ENCODE peak calls at places on chromosomes 13 and 19, in seven cellular contexts. One of them, this sample, is unnamed.

GRCh38 chr19:58033741-58034475 is at the start of gene ZSCAN1:
- DNase-seq in IMR-90: peak; percentile 41
- DNase-seq in astrocyte: peak; percentile 61
- DNase-seq in transverse colon: peak; percentile 66
- DNase-seq in aorta: peak; percentile 83
- DNase-seq in CD8-positive, alpha-beta memory T cell: peak; percentile 65
- DNase-seq in spleen: peak; percentile 77
- DNase-seq in this sample: peak; percentile 40

GRCh38 chr13:64505511-64505910 is 2724.6 kb downstream of the PCDH9 start:
- DNase-seq in IMR-90: peak; percentile 80
- DNase-seq in astrocyte: peak; percentile 72
- DNase-seq in transverse colon: no peak
- DNase-seq in aorta: no peak
- DNase-seq in CD8-positive, alpha-beta memory T cell: no peak
- DNase-seq in spleen: no peak
- DNase-seq in this sample: no peak

GRCh38 chr13:49667773-49668172 is 23.5 kb downstream of the EBPL start:
- DNase-seq in IMR-90: peak; percentile 44
- DNase-seq in astrocyte: no peak
- DNase-seq in transverse colon: no peak
- DNase-seq in aorta: no peak
- DNase-seq in CD8-positive, alpha-beta memory T cell: no peak
- DNase-seq in spleen: no peak
- DNase-seq in this sample: no peak

GRCh38 chr19:43624933-43625332 is 5.5 kb upstream of the ZNF428 start:
- DNase-seq in IMR-90: peak; percentile 8
- DNase-seq in astrocyte: no peak
- DNase-seq in transverse colon: peak; percentile 82
- DNase-seq in aorta: peak; percentile 77
- DNase-seq in CD8-positive, alpha-beta memory T cell: peak; percentile 87
- DNase-seq in spleen: peak; percentile 92
- DNase-seq in this sample: peak; percentile 70

GRCh38 chr19:35380450-35381124 is 9.7 kb downstream of the GPR42 start:
- DNase-seq in IMR-90: no peak
- DNase-seq in astrocyte: no peak
- DNase-seq in transverse colon: no peak
- DNase-seq in aorta: no peak
- DNase-seq in CD8-positive, alpha-beta memory T cell: no peak
- DNase-seq in spleen: no peak
- DNase-seq in this sample: peak; percentile 35

GRCh38 chr13:99760456-99760855 is 211.1 kb downstream of the ZIC5 start:
- DNase-seq in IMR-90: no peak
- DNase-seq in astrocyte: no peak
- DNase-seq in transverse colon: no peak
- DNase-seq in aorta: no peak
- DNase-seq in CD8-positive, alpha-beta memory T cell: no peak
- DNase-seq in spleen: no peak
- DNase-seq in this sample: no peak

GRCh38 chr19:7648265-7649014 is 11.5 kb downstream of the STXBP2 start:
- DNase-seq in IMR-90: no peak
- DNase-seq in astrocyte: no peak
- DNase-seq in transverse colon: no peak
- DNase-seq in aorta: no peak
- DNase-seq in CD8-positive, alpha-beta memory T cell: no peak
- DNase-seq in spleen: no peak
- DNase-seq in this sample: no peak

GRCh38 chr19:15251749-15252397 is 19.6 kb upstream of the EPHX3 start:
- DNase-seq in IMR-90: peak; percentile 96
- DNase-seq in astrocyte: peak; percentile 90
- DNase-seq in transverse colon: peak; percentile 67
- DNase-seq in aorta: peak; percentile 92
- DNase-seq in CD8-positive, alpha-beta memory T cell: no peak
- DNase-seq in spleen: no peak
- DNase-seq in this sample: peak; percentile 33

GRCh38 chr13:113357529-113357928 is 6.4 kb downstream of the GRTP1 start:
- DNase-seq in IMR-90: peak; percentile 89
- DNase-seq in astrocyte: peak; percentile 72
- DNase-seq in transverse colon: no peak
- DNase-seq in aorta: no peak
- DNase-seq in CD8-positive, alpha-beta memory T cell: no peak
- DNase-seq in spleen: no peak
- DNase-seq in this sample: no peak

GRCh38 chr13:111882351-111882750 is 184.6 kb upstream of the SOX1 start:
- DNase-seq in IMR-90: no peak
- DNase-seq in astrocyte: no peak
- DNase-seq in transverse colon: no peak
- DNase-seq in aorta: no peak
- DNase-seq in CD8-positive, alpha-beta memory T cell: no peak
- DNase-seq in spleen: no peak
- DNase-seq in this sample: no peak

DNA sequence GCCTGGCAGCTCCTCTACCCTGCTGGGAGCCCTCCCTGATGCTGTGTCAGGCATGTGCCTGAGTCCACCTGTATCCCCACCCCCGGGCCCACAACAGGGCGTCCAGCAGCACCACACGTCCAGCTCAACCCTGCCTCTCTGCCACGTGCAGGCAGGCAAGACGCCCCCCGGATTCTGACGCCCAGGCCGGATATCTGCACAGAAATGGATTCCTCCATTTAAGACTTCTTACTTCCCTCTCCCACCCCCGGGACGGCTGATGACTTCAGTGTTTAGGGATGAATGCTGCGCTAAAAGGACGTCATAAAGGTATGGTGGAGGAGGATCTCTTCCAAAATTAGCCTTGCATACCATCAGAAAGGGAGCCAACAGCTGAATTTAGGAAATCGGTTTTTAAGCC is 10.2 kb downstream of the PEPD start:
- DNase-seq in IMR-90: no peak
- DNase-seq in astrocyte: no peak
- DNase-seq in transverse colon: no peak
- DNase-seq in aorta: no peak
- DNase-seq in CD8-positive, alpha-beta memory T cell: no peak
- DNase-seq in spleen: no peak
- DNase-seq in this sample: no peak
- H3K4me1 ChIP-seq in IMR-90: no peaks in the 10 kb centered on the region
- H3K4me1 ChIP-seq in astrocyte: peaks cover 7% of the 10 kb centered on the region
- H3K4me1 ChIP-seq in transverse colon: no peaks in the 10 kb centered on the region
- H3K4me1 ChIP-seq in aorta: no peaks in the 10 kb centered on the region
- H3K4me1 ChIP-seq in CD8-positive, alpha-beta memory T cell: peaks cover 6% of the 10 kb centered on the region
- H3K4me1 ChIP-seq in spleen: peaks cover 11% of the 10 kb centered on the region
- H3K4me1 ChIP-seq in this sample: peaks cover 28% of the 10 kb centered on the region

GRCh38 chr13:33283195-33283910 is 2.2 kb downstream of the STARD13 start:
- DNase-seq in IMR-90: no peak
- DNase-seq in astrocyte: no peak
- DNase-seq in transverse colon: no peak
- DNase-seq in aorta: no peak
- DNase-seq in CD8-positive, alpha-beta memory T cell: no peak
- DNase-seq in spleen: no peak
- DNase-seq in this sample: no peak
- H3K4me1 ChIP-seq in IMR-90: peaks cover 12% of the 10 kb centered on the region
- H3K4me1 ChIP-seq in astrocyte: peaks cover 45% of the 10 kb centered on the region
- H3K4me1 ChIP-seq in transverse colon: peaks cover 32% of the 10 kb centered on the region
- H3K4me1 ChIP-seq in aorta: peaks cover 5% of the 10 kb centered on the region
- H3K4me1 ChIP-seq in CD8-positive, alpha-beta memory T cell: peaks cover 15% of the 10 kb centered on the region
- H3K4me1 ChIP-seq in spleen: no peaks in the 10 kb centered on the region
- H3K4me1 ChIP-seq in this sample: peaks cover 69% of the 10 kb centered on the region

GRCh38 chr19:40799558-40800338 is 757 bp downstream of the EGLN2 start:
- DNase-seq in IMR-90: no peak
- DNase-seq in astrocyte: no peak
- DNase-seq in transverse colon: no peak
- DNase-seq in aorta: no peak
- DNase-seq in CD8-positive, alpha-beta memory T cell: peak; percentile 59
- DNase-seq in spleen: peak; percentile 95
- DNase-seq in this sample: peak; percentile 42

GRCh38 chr19:40800339-40800996 is 1.5 kb downstream of the EGLN2 start:
- DNase-seq in IMR-90: no peak
- DNase-seq in astrocyte: no peak
- DNase-seq in transverse colon: no peak
- DNase-seq in aorta: no peak
- DNase-seq in CD8-positive, alpha-beta memory T cell: no peak
- DNase-seq in spleen: peak; percentile 88
- DNase-seq in this sample: no peak

GRCh38 chr19:40797963-40798222 is 1.1 kb upstream of the EGLN2 start:
- DNase-seq in IMR-90: no peak
- DNase-seq in astrocyte: no peak
- DNase-seq in transverse colon: no peak
- DNase-seq in aorta: no peak
- DNase-seq in CD8-positive, alpha-beta memory T cell: no peak
- DNase-seq in spleen: no peak
- DNase-seq in this sample: no peak

GRCh38 chr19:40798223-40798996 is 581 bp upstream of the EGLN2 start:
- DNase-seq in IMR-90: peak; percentile 99
- DNase-seq in astrocyte: peak; percentile 99
- DNase-seq in transverse colon: peak; percentile 100
- DNase-seq in aorta: peak; percentile 100
- DNase-seq in CD8-positive, alpha-beta memory T cell: peak; percentile 100
- DNase-seq in spleen: peak; percentile 100
- DNase-seq in this sample: peak; percentile 100

DNA sequence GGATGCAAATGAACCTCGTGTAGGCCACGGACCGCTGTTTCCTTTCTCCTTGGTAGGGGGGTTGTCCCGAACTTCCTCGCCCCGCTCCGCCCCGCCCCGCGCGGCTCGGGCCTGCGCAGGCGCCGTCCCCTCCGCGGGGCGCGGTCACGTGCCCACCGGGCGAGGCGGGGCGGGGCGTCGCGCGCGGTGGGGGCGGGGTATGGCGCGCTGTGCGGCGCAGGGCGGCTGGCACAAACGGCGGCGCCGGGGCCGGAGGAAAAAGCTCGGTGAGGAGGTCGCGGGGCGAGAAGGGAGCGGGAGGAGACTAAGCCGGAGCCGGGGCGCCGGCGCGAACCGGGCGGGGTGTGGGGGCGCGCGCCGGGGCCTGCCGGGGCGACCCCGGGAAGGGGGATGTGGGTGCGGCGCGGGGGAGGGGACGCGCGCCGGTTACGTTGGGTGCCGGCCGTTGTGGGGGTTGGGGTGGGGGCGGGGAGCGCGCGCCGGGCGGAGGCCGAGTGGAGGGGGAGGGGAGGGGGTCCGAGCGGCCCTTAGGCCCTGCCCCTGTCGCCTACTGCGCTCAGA is at the start of gene EGLN2:
- DNase-seq in IMR-90: no peak
- DNase-seq in astrocyte: no peak
- DNase-seq in transverse colon: no peak
- DNase-seq in aorta: no peak
- DNase-seq in CD8-positive, alpha-beta memory T cell: no peak
- DNase-seq in spleen: no peak
- DNase-seq in this sample: no peak
- H3K4me1 ChIP-seq in IMR-90: peaks cover 31% of the 10 kb centered on the region
- H3K4me1 ChIP-seq in astrocyte: peaks cover 31% of the 10 kb centered on the region
- H3K4me1 ChIP-seq in transverse colon: peaks cover 50% of the 10 kb centered on the region
- H3K4me1 ChIP-seq in aorta: no peaks in the 10 kb centered on the region
- H3K4me1 ChIP-seq in CD8-positive, alpha-beta memory T cell: peaks cover 50% of the 10 kb centered on the region
- H3K4me1 ChIP-seq in spleen: peaks cover 47% of the 10 kb centered on the region
- H3K4me1 ChIP-seq in this sample: peaks cover 54% of the 10 kb centered on the region

DNA sequence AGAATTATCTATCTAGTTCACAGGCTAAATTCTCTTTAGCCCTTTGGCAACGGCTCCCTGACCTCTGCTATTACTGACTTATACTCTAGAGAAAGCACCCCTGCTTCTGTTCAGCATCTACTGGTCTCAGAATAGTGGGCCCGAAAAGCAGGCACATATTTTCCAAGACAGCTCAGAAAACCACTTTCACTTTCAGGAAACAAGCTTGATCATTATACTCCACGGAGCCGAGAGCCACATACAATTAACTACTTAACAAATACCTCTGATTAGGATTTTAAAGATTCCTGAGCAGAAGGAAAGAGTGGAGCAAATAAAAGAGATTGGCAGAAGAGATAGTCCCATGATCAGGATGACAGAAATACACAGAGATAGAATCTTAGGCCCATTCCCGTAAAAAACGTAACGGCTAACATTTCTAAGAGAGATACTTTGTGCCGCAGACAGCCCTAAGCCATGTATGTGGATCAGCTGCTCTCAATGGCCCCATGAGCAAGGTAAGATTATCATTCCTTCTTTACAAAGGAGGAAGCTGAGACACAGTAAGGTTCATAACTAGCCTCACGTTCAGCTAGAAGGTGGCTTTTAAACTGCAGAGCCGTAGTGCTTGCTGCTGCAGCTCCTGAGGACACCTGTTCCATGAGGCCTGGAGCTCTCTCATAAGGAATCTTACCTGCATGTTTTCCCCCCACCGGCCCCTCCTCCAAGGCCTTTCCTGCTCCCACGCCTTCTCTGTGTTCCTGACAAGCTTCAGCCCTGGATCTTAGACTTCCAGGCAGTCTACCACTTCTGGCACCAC is 227.2 kb downstream of the FOXO1 start:
- DNase-seq in IMR-90: no peak
- DNase-seq in astrocyte: peak; percentile 20
- DNase-seq in transverse colon: no peak
- DNase-seq in aorta: no peak
- DNase-seq in CD8-positive, alpha-beta memory T cell: no peak
- DNase-seq in spleen: no peak
- DNase-seq in this sample: no peak
- H3K4me1 ChIP-seq in IMR-90: no peaks in the 10 kb centered on the region
- H3K4me1 ChIP-seq in astrocyte: peaks cover 10% of the 10 kb centered on the region
- H3K4me1 ChIP-seq in transverse colon: peaks cover 18% of the 10 kb centered on the region
- H3K4me1 ChIP-seq in aorta: no peaks in the 10 kb centered on the region
- H3K4me1 ChIP-seq in CD8-positive, alpha-beta memory T cell: peaks cover 40% of the 10 kb centered on the region
- H3K4me1 ChIP-seq in spleen: peaks cover 33% of the 10 kb centered on the region
- H3K4me1 ChIP-seq in this sample: peaks cover 7% of the 10 kb centered on the region

DNA sequence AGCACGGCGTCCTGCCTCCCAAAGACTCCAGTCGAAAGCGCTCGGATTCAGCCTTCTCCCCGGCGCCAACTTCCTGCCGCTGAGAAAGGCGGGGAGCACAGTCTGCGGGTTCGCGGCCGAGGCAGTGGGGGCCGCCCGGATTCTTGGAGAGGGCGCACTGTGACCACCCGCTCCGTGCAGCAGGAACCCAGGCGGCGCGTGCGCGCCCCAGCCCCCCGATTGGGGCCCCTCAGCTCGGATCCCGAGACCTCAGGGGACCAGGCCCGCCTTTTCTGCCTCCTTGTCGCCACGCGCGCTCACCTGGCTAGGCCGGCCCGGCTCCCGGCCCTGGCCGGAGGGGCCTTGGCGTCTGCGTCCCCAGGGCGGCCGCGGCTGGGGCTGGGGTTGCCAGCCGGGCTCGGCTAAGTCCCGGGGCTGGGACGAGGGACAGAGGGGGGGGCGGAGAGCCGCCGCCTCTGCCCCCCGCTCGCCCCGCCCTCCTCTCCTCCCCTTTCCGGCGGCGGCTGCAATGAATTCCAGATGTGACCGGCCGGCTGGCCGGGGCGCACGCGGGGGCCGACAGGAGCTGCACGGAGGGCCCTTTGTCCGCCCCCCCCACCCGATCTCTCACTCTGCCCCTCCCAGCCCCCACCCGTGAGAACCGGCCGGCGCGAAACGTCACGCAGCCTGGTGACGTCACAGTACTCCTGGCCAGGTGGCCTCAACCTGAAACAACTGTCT is at the start of gene S1PR2:
- DNase-seq in IMR-90: peak; percentile 75
- DNase-seq in astrocyte: no peak
- DNase-seq in transverse colon: peak; percentile 82
- DNase-seq in aorta: peak; percentile 85
- DNase-seq in CD8-positive, alpha-beta memory T cell: peak; percentile 81
- DNase-seq in spleen: peak; percentile 90
- DNase-seq in this sample: peak; percentile 73
- H3K4me1 ChIP-seq in IMR-90: peaks cover 25% of the 10 kb centered on the region
- H3K4me1 ChIP-seq in astrocyte: peaks cover 10% of the 10 kb centered on the region
- H3K4me1 ChIP-seq in transverse colon: peaks cover 18% of the 10 kb centered on the region
- H3K4me1 ChIP-seq in aorta: no peaks in the 10 kb centered on the region
- H3K4me1 ChIP-seq in CD8-positive, alpha-beta memory T cell: peaks cover 31% of the 10 kb centered on the region
- H3K4me1 ChIP-seq in spleen: peaks cover 27% of the 10 kb centered on the region
- H3K4me1 ChIP-seq in this sample: peaks cover 41% of the 10 kb centered on the region

GRCh38 chr19:12668346-12668745 is 1.7 kb downstream of the WDR83 start:
- DNase-seq in IMR-90: no peak
- DNase-seq in astrocyte: no peak
- DNase-seq in transverse colon: no peak
- DNase-seq in aorta: no peak
- DNase-seq in CD8-positive, alpha-beta memory T cell: no peak
- DNase-seq in spleen: no peak
- DNase-seq in this sample: no peak
- H3K4me1 ChIP-seq in IMR-90: peaks cover 15% of the 10 kb centered on the region
- H3K4me1 ChIP-seq in astrocyte: peaks cover 21% of the 10 kb centered on the region
- H3K4me1 ChIP-seq in transverse colon: peaks cover 45% of the 10 kb centered on the region
- H3K4me1 ChIP-seq in aorta: no peaks in the 10 kb centered on the region
- H3K4me1 ChIP-seq in CD8-positive, alpha-beta memory T cell: peaks cover 43% of the 10 kb centered on the region
- H3K4me1 ChIP-seq in spleen: peaks cover 52% of the 10 kb centered on the region
- H3K4me1 ChIP-seq in this sample: peaks cover 33% of the 10 kb centered on the region